ENCODE peak calls at places on chromosomes 13 and 19, in six cellular contexts. E, Z, D, A, X and B are unnamed samples.

GRCh38 chr13:62357887-62358645 is 942.4 kb upstream of the PCDH20 start:
- DNase-seq in D (no peak), A (no peak), X (peak; percentile 78), E (no peak), Z (peak; percentile 6), B (no peak)

GRCh38 chr19:38634757-38635482 is 12.5 kb upstream of the ACTN4 start:
- DNase-seq in D (peak; percentile 56), E (peak; percentile 93), A (no peak), Z (peak; percentile 93), X (peak; percentile 69), B (peak; percentile 84)

GRCh38 chr19:31154021-31154420 is 195.2 kb downstream of the TSHZ3 start:
- DNase-seq in Z (no peak), E (no peak), X (no peak), A (no peak), D (no peak), B (no peak)

GRCh38 chr13:75796825-75797224 is 160.7 kb downstream of the LMO7 start:
- DNase-seq in X (no peak), Z (no peak), D (no peak), E (no peak), A (no peak), B (no peak)

GRCh38 chr13:98752111-98752941 is at the start of gene SLC15A1:
- DNase-seq in E (no peak), D (peak; percentile 35), A (no peak), X (peak; percentile 13), Z (no peak), B (no peak)

GRCh38 chr13:51811920-51812328 is 8.0 kb upstream of the DHRS12 start:
- DNase-seq in Z (no peak), X (no peak), A (no peak), E (no peak), D (no peak), B (no peak)

GRCh38 chr13:31742102-31742695 is 2.9 kb downstream of the RXFP2 start:
- DNase-seq in D (peak; percentile 17), E (no peak), X (peak; percentile 77), Z (peak; percentile 14), A (no peak), B (peak; percentile 66)

GRCh38 chr13:27791901-27792392 is 336 bp upstream of the GSX1 start:
- DNase-seq in D (no peak), Z (no peak), X (no peak), E (no peak), A (no peak), B (no peak)

GRCh38 chr19:10010247-10010691 is at the start of gene COL5A3:
- DNase-seq in A (no peak), D (peak; percentile 18), E (peak; percentile 78), X (no peak), Z (no peak), B (peak; percentile 75)

GRCh38 chr19:28313633-28314032 is 899.3 kb downstream of the UQCRFS1 start:
- DNase-seq in X (no peak), D (peak; percentile 30), A (no peak), E (no peak), Z (no peak), B (no peak)

GRCh38 chr13:23504188-23504587 is 66.0 kb upstream of the TNFRSF19 start:
- DNase-seq in A (no peak), X (no peak), Z (no peak), E (no peak), D (no peak), B (no peak)

GRCh38 chr19:47628058-47628771 is 19.3 kb downstream of the BICRA start:
- DNase-seq in X (no peak), Z (no peak), D (no peak), E (peak; percentile 4), A (no peak), B (no peak)

GRCh38 chr19:38389101-38389925 is 816 bp downstream of the SPRED3 start:
- DNase-seq in X (peak; percentile 41), E (no peak), D (no peak), A (peak; percentile 46), Z (peak; percentile 80), B (no peak)

GRCh38 chr13:90883592-90883991 is 463.9 kb upstream of the MIR17HG start:
- DNase-seq in X (no peak), E (no peak), D (no peak), A (no peak), Z (no peak), B (no peak)

GRCh38 chr13:28545583-28546333 is 50.8 kb upstream of the FLT1 start:
- DNase-seq in X (no peak), E (no peak), D (no peak), Z (no peak), A (no peak), B (no peak)

GRCh38 chr19:17553256-17553655 is 2.2 kb upstream of the COLGALT1 start:
- DNase-seq in E (no peak), X (no peak), Z (no peak), D (peak; percentile 25), A (no peak), B (peak; percentile 81)

GRCh38 chr13:74758188-74758587 is 624.0 kb upstream of the KLF12 start:
- DNase-seq in X (no peak), D (no peak), E (no peak), A (no peak), Z (no peak), B (no peak)

GRCh38 chr19:3075605-3076431 is 13.5 kb upstream of the TLE5 start:
- DNase-seq in Z (no peak), X (peak; percentile 61), A (no peak), D (peak; percentile 51), E (peak; percentile 92), B (no peak)

GRCh38 chr13:27926644-27927434 is 7.0 kb downstream of the PDX1 start:
- DNase-seq in D (no peak), A (no peak), X (no peak), Z (no peak), E (no peak), B (no peak)

GRCh38 chr13:99617474-99618255 is 116.4 kb downstream of the TM9SF2 start:
- DNase-seq in D (no peak), A (no peak), Z (peak; percentile 40), E (no peak), X (peak; percentile 70), B (peak; percentile 76)

GRCh38 chr13:28707629-28708427 is 10.9 kb downstream of the SLC46A3 start:
- DNase-seq in E (no peak), X (no peak), D (no peak), Z (no peak), A (no peak), B (no peak)

GRCh38 chr13:49351871-49352270 is 92.0 kb downstream of the CAB39L start:
- DNase-seq in D (no peak), Z (no peak), X (no peak), A (no peak), E (no peak), B (no peak)

GRCh38 chr19:41324231-41324702 is 14.3 kb downstream of the CCDC97 start:
- DNase-seq in X (no peak), A (no peak), Z (no peak), E (peak; percentile 34), D (no peak), B (no peak)

GRCh38 chr13:98411617-98412310 is 165.1 kb downstream of the STK24 start:
- DNase-seq in X (no peak), E (no peak), A (no peak), Z (no peak), D (no peak), B (peak; percentile 70)

GRCh38 chr13:99028890-99029289 is 51.0 kb upstream of the DOCK9 start:
- DNase-seq in X (no peak), D (no peak), E (no peak), Z (no peak), A (no peak), B (no peak)

GRCh38 chr19:42311612-42312160 is 1.4 kb upstream of the TMEM145 start:
- DNase-seq in E (no peak), X (no peak), A (no peak), Z (no peak), D (no peak), B (no peak)

GRCh38 chr13:97268772-97269171 is 46.6 kb downstream of the MBNL2 start:
- DNase-seq in D (no peak), A (no peak), E (no peak), Z (no peak), X (no peak), B (no peak)

GRCh38 chr13:28513745-28514144 is 18.8 kb upstream of the FLT1 start:
- DNase-seq in D (no peak), X (no peak), A (no peak), Z (no peak), E (no peak), B (no peak)

GRCh38 chr19:45999653-46000121 is 4.4 kb downstream of the CCDC61 start:
- DNase-seq in A (no peak), E (peak; percentile 79), Z (no peak), D (no peak), X (no peak), B (no peak)

GRCh38 chr19:5915782-5916165 is 1.7 kb downstream of the CAPS start:
- DNase-seq in E (no peak), A (no peak), X (no peak), Z (no peak), D (no peak), B (no peak)

GRCh38 chr19:1223018-1223855 is 14.6 kb downstream of the CBARP start:
- DNase-seq in Z (no peak), D (no peak), E (no peak), X (no peak), A (no peak), B (no peak)

GRCh38 chr13:111629457-111629856 is 309.0 kb downstream of the TEX29 start:
- DNase-seq in A (no peak), E (no peak), D (no peak), X (no peak), Z (no peak), B (no peak)

GRCh38 chr13:41463823-41464602 is 6.7 kb downstream of the RGCC start:
- DNase-seq in Z (no peak), D (no peak), E (no peak), A (no peak), X (no peak), B (no peak)
- H3K4me1 ChIP-seq in Z (no peaks in the 10 kb centered on the region), D (no peaks in the 10 kb centered on the region), E (peaks cover 70% of the 10 kb centered on the region), A (peaks cover 28% of the 10 kb centered on the region), X (no peaks in the 10 kb centered on the region), B (peaks cover 23% of the 10 kb centered on the region)

GRCh38 chr19:23470873-23471555 is 75.7 kb upstream of the ZNF91 start:
- DNase-seq in D (no peak), E (no peak), A (no peak), X (no peak), Z (no peak), B (no peak)

GRCh38 chr19:23474761-23475160 is 79.5 kb upstream of the ZNF91 start:
- DNase-seq in A (no peak), Z (no peak), D (no peak), E (no peak), X (no peak), B (no peak)

GRCh38 chr19:23475477-23475876 is 80.2 kb upstream of the ZNF91 start:
- DNase-seq in A (no peak), Z (no peak), E (no peak), X (no peak), D (no peak), B (no peak)

GRCh38 chr19:23474172-23474571 is 78.9 kb upstream of the ZNF91 start:
- DNase-seq in A (no peak), Z (no peak), D (no peak), X (no peak), E (no peak), B (no peak)
- H3K9me3 ChIP-seq in A (no peaks in the 10 kb centered on the region), Z (peaks cover 30% of the 10 kb centered on the region), D (no peaks in the 10 kb centered on the region), X (peaks cover 3% of the 10 kb centered on the region), E (peaks cover 65% of the 10 kb centered on the region), B (no peaks in the 10 kb centered on the region)

GRCh38 chr19:11195169-11195568 is 2.2 kb downstream of the KANK2 start:
- DNase-seq in A (no peak), E (no peak), X (no peak), D (no peak), Z (no peak), B (no peak)
- H3K27ac ChIP-seq in A (peak overlapping the region; percentile 99), E (peak overlapping the region; percentile 81), X (no peak overlapping the region), D (no peak overlapping the region), Z (peak overlapping the region; percentile 30), B (peak overlapping the region; percentile 98)

GRCh38 chr13:44306401-44307192 is 67.0 kb upstream of the SERP2 start:
- DNase-seq in D (no peak), E (no peak), A (no peak), X (peak; percentile 22), Z (peak; percentile 36), B (peak; percentile 86)
- H3K4me1 ChIP-seq in D (peaks cover 7% of the 10 kb centered on the region), E (peaks cover 35% of the 10 kb centered on the region), A (peaks cover 29% of the 10 kb centered on the region), X (peaks cover 41% of the 10 kb centered on the region), Z (peaks cover 81% of the 10 kb centered on the region), B (peaks cover 61% of the 10 kb centered on the region)